ENCODE peak calls at places on chromosomes 4 and X, in nine cellular contexts. One of them, this sample, is unnamed.

GRCh38 chr4:105551968-105552746 is at the start of gene ARHGEF38:
- DNase-seq in adipocyte: peak
- DNase-seq in mesendoderm: peak
- DNase-seq in K562: no peak
- DNase-seq in endodermal cell: peak
- DNase-seq in neural progenitor cell: peak
- DNase-seq in colonic mucosa: peak
- DNase-seq in fibroblast of lung: peak
- DNase-seq in H9: peak
- DNase-seq in this sample: peak

GRCh38 chr4:536351-536972 is 37.5 kb downstream of the PIGG start:
- DNase-seq in endodermal cell: no peak
- DNase-seq in adipocyte: no peak
- DNase-seq in H9: no peak
- DNase-seq in neural progenitor cell: no peak
- DNase-seq in mesendoderm: no peak
- DNase-seq in K562: no peak
- DNase-seq in colonic mucosa: no peak
- DNase-seq in fibroblast of lung: no peak
- DNase-seq in this sample: no peak

GRCh38 chr4:56272946-56273728 is 114.2 kb downstream of the AASDH start:
- DNase-seq in neural progenitor cell: no peak
- DNase-seq in endodermal cell: no peak
- DNase-seq in mesendoderm: no peak
- DNase-seq in H9: no peak
- DNase-seq in K562: no peak
- DNase-seq in colonic mucosa: peak
- DNase-seq in fibroblast of lung: no peak
- DNase-seq in adipocyte: no peak
- DNase-seq in this sample: no peak

GRCh38 chrX:45807572-45808425 is 607.1 kb upstream of the DIPK2B start:
- DNase-seq in adipocyte: peak
- DNase-seq in neural progenitor cell: peak
- DNase-seq in endodermal cell: no peak
- DNase-seq in K562: no peak
- DNase-seq in colonic mucosa: no peak
- DNase-seq in mesendoderm: peak
- DNase-seq in fibroblast of lung: peak
- DNase-seq in H9: no peak
- DNase-seq in this sample: peak

GRCh38 chr4:102503301-102503746 is 2.2 kb downstream of the NFKB1 start:
- DNase-seq in adipocyte: peak
- DNase-seq in K562: no peak
- DNase-seq in colonic mucosa: no peak
- DNase-seq in neural progenitor cell: no peak
- DNase-seq in endodermal cell: no peak
- DNase-seq in H9: no peak
- DNase-seq in fibroblast of lung: no peak
- DNase-seq in mesendoderm: no peak
- DNase-seq in this sample: no peak

GRCh38 chr4:101020956-101021355 is 326.4 kb downstream of the PPP3CA start:
- DNase-seq in adipocyte: peak
- DNase-seq in neural progenitor cell: no peak
- DNase-seq in mesendoderm: peak
- DNase-seq in H9: no peak
- DNase-seq in fibroblast of lung: peak
- DNase-seq in colonic mucosa: no peak
- DNase-seq in endodermal cell: peak
- DNase-seq in K562: no peak
- DNase-seq in this sample: peak

GRCh38 chr4:142567620-142568451 is 278.3 kb downstream of the INPP4B start:
- DNase-seq in endodermal cell: no peak
- DNase-seq in H9: no peak
- DNase-seq in adipocyte: peak
- DNase-seq in neural progenitor cell: peak
- DNase-seq in K562: no peak
- DNase-seq in colonic mucosa: peak
- DNase-seq in fibroblast of lung: peak
- DNase-seq in mesendoderm: no peak
- DNase-seq in this sample: peak

GRCh38 chr4:39883645-39884044 is 94.1 kb downstream of the PDS5A start:
- DNase-seq in H9: no peak
- DNase-seq in mesendoderm: peak
- DNase-seq in neural progenitor cell: no peak
- DNase-seq in colonic mucosa: no peak
- DNase-seq in adipocyte: no peak
- DNase-seq in K562: no peak
- DNase-seq in fibroblast of lung: no peak
- DNase-seq in endodermal cell: no peak
- DNase-seq in this sample: peak

GRCh38 chr4:138263438-138263837 is 21.3 kb upstream of the SLC7A11 start:
- DNase-seq in endodermal cell: no peak
- DNase-seq in colonic mucosa: no peak
- DNase-seq in mesendoderm: no peak
- DNase-seq in K562: no peak
- DNase-seq in neural progenitor cell: no peak
- DNase-seq in H9: no peak
- DNase-seq in fibroblast of lung: peak
- DNase-seq in adipocyte: no peak
- DNase-seq in this sample: peak

GRCh38 chr4:25862411-25863346 is at the start of gene SEL1L3:
- DNase-seq in mesendoderm: no peak
- DNase-seq in H9: peak
- DNase-seq in K562: peak
- DNase-seq in colonic mucosa: peak
- DNase-seq in adipocyte: peak
- DNase-seq in neural progenitor cell: peak
- DNase-seq in endodermal cell: peak
- DNase-seq in fibroblast of lung: no peak
- DNase-seq in this sample: no peak

GRCh38 chrX:69146739-69147138 is 18.5 kb downstream of the PJA1 start:
- DNase-seq in fibroblast of lung: no peak
- DNase-seq in colonic mucosa: no peak
- DNase-seq in endodermal cell: peak
- DNase-seq in adipocyte: no peak
- DNase-seq in H9: no peak
- DNase-seq in neural progenitor cell: no peak
- DNase-seq in mesendoderm: no peak
- DNase-seq in K562: no peak
- DNase-seq in this sample: no peak

GRCh38 chr4:99885687-99886086 is 8.5 kb downstream of the LAMTOR3 start:
- DNase-seq in endodermal cell: no peak
- DNase-seq in neural progenitor cell: no peak
- DNase-seq in fibroblast of lung: no peak
- DNase-seq in adipocyte: no peak
- DNase-seq in K562: no peak
- DNase-seq in H9: no peak
- DNase-seq in mesendoderm: no peak
- DNase-seq in colonic mucosa: no peak
- DNase-seq in this sample: no peak

GRCh38 chr4:99887837-99888236 is 6.4 kb downstream of the LAMTOR3 start:
- DNase-seq in fibroblast of lung: peak
- DNase-seq in H9: no peak
- DNase-seq in mesendoderm: peak
- DNase-seq in endodermal cell: no peak
- DNase-seq in neural progenitor cell: peak
- DNase-seq in adipocyte: peak
- DNase-seq in K562: no peak
- DNase-seq in colonic mucosa: no peak
- DNase-seq in this sample: peak

GRCh38 chr4:99885063-99885664 is 9.1 kb downstream of the LAMTOR3 start:
- DNase-seq in fibroblast of lung: peak
- DNase-seq in endodermal cell: peak
- DNase-seq in colonic mucosa: no peak
- DNase-seq in mesendoderm: peak
- DNase-seq in H9: no peak
- DNase-seq in neural progenitor cell: peak
- DNase-seq in adipocyte: peak
- DNase-seq in K562: peak
- DNase-seq in this sample: peak

DNA sequence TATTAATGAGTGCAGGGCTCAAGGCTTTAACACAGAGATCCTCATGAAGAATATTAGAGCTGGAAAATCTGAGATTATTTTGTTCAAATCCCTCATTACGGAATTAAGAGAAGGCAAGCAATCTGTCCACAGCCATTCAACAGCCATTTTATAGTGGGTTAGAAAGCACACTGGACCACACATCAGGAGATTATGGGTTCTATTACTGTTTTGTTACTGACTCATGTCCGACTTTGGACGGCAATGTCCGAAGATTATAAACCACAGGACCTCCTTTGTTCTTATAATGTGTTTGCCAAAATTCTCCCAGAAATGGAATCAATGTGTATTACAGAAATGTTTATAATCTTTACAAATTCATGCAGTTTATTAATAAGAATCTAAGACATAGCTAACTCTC is 8.1 kb downstream of the LAMTOR3 start:
- DNase-seq in endodermal cell: no peak
- DNase-seq in K562: no peak
- DNase-seq in colonic mucosa: no peak
- DNase-seq in fibroblast of lung: peak
- DNase-seq in mesendoderm: no peak
- DNase-seq in H9: no peak
- DNase-seq in neural progenitor cell: no peak
- DNase-seq in adipocyte: no peak
- DNase-seq in this sample: peak
- H3K9ac ChIP-seq in endodermal cell: no peak
- H3K9ac ChIP-seq in K562: no peak
- H3K9ac ChIP-seq in colonic mucosa: no peak
- H3K9ac ChIP-seq in fibroblast of lung: no peak
- H3K9ac ChIP-seq in mesendoderm: no peak
- H3K9ac ChIP-seq in H9: no peak
- H3K9ac ChIP-seq in neural progenitor cell: no peak
- H3K9ac ChIP-seq in adipocyte: no peak
- H3K9ac ChIP-seq in this sample: no peak

DNA sequence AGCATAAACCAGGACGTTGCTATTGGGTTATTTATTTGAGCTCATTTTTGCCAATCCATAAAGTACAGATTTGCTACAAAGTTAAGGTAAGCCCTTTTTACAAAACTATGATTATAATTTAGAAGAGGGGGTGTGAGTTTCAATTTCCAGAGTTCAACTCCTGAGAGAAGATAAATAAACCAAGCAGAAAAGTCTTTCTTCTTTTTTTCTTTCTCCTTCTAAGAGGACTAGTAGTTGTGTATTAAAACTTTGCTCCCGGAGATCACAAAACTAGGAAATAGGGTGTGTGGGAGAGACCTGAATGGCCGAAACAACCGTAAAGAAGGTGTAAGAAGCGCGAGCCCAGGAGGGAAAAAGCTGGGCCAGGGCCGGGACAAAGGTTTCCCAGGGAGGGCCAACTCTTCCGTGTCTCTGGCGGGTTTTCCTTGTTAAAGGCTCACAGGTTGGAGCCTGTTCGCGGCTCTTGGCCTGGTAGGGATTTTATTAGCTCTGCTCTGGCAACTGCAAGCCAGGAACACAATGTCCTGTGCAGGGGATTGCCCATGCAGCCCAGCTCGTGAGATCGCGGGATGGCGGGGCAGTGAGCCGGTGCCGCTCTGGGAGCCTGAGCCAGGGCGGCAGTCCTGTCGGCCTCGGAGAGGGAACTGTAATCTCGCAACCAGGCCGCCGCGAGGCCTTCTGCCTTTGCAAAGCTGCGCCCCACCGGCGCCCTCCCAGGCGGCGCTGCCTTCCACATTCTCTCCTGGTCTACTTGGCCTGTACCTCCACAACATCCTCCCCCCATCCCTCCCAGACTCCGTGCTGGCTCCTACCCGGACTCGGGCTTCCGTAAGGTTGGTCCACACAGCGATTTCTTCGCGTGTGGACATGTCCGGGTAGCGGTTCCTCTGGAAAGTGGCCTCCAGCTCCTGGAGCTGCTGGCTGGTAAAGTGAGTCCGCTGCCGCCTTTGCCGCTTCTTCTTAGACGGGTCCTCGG is 2.2 kb downstream of the PITX2 start:
- DNase-seq in neural progenitor cell: peak
- DNase-seq in H9: peak
- DNase-seq in fibroblast of lung: no peak
- DNase-seq in K562: no peak
- DNase-seq in adipocyte: no peak
- DNase-seq in endodermal cell: peak
- DNase-seq in mesendoderm: peak
- DNase-seq in colonic mucosa: peak
- DNase-seq in this sample: peak
- H3K9ac ChIP-seq in neural progenitor cell: no peak
- H3K9ac ChIP-seq in H9: no peak
- H3K9ac ChIP-seq in fibroblast of lung: no peak
- H3K9ac ChIP-seq in K562: no peak
- H3K9ac ChIP-seq in adipocyte: no peak
- H3K9ac ChIP-seq in endodermal cell: peak
- H3K9ac ChIP-seq in mesendoderm: peak
- H3K9ac ChIP-seq in colonic mucosa: peak
- H3K9ac ChIP-seq in this sample: no peak

GRCh38 chr4:128517096-128517738 is 229.6 kb upstream of the PGRMC2 start:
- DNase-seq in H9: no peak
- DNase-seq in adipocyte: peak
- DNase-seq in K562: no peak
- DNase-seq in colonic mucosa: no peak
- DNase-seq in neural progenitor cell: no peak
- DNase-seq in fibroblast of lung: peak
- DNase-seq in mesendoderm: no peak
- DNase-seq in endodermal cell: no peak
- DNase-seq in this sample: no peak
- H3K9ac ChIP-seq in H9: no peak
- H3K9ac ChIP-seq in adipocyte: peak
- H3K9ac ChIP-seq in K562: peak
- H3K9ac ChIP-seq in colonic mucosa: no peak
- H3K9ac ChIP-seq in neural progenitor cell: no peak
- H3K9ac ChIP-seq in fibroblast of lung: peak
- H3K9ac ChIP-seq in mesendoderm: no peak
- H3K9ac ChIP-seq in endodermal cell: no peak
- H3K9ac ChIP-seq in this sample: peak

GRCh38 chrX:55007633-55008032 is 7.5 kb downstream of the APEX2 start:
- DNase-seq in colonic mucosa: peak
- DNase-seq in K562: no peak
- DNase-seq in adipocyte: peak
- DNase-seq in endodermal cell: no peak
- DNase-seq in H9: no peak
- DNase-seq in neural progenitor cell: no peak
- DNase-seq in fibroblast of lung: peak
- DNase-seq in mesendoderm: no peak
- DNase-seq in this sample: peak
- H3K9ac ChIP-seq in colonic mucosa: peak
- H3K9ac ChIP-seq in K562: no peak
- H3K9ac ChIP-seq in adipocyte: no peak
- H3K9ac ChIP-seq in endodermal cell: no peak
- H3K9ac ChIP-seq in H9: no peak
- H3K9ac ChIP-seq in neural progenitor cell: no peak
- H3K9ac ChIP-seq in fibroblast of lung: no peak
- H3K9ac ChIP-seq in mesendoderm: no peak
- H3K9ac ChIP-seq in this sample: no peak

GRCh38 chr4:113052379-113052951 is 3.0 kb downstream of the ANK2 start:
- DNase-seq in adipocyte: peak
- DNase-seq in fibroblast of lung: peak
- DNase-seq in neural progenitor cell: no peak
- DNase-seq in K562: no peak
- DNase-seq in H9: no peak
- DNase-seq in endodermal cell: no peak
- DNase-seq in mesendoderm: no peak
- DNase-seq in colonic mucosa: no peak
- DNase-seq in this sample: peak
- H3K9ac ChIP-seq in adipocyte: no peak
- H3K9ac ChIP-seq in fibroblast of lung: no peak
- H3K9ac ChIP-seq in neural progenitor cell: no peak
- H3K9ac ChIP-seq in K562: no peak
- H3K9ac ChIP-seq in H9: no peak
- H3K9ac ChIP-seq in endodermal cell: no peak
- H3K9ac ChIP-seq in mesendoderm: no peak
- H3K9ac ChIP-seq in colonic mucosa: no peak
- H3K9ac ChIP-seq in this sample: no peak

GRCh38 chrX:130840345-130840744 is 62.7 kb downstream of the ENOX2 start:
- DNase-seq in neural progenitor cell: no peak
- DNase-seq in H9: no peak
- DNase-seq in endodermal cell: no peak
- DNase-seq in adipocyte: no peak
- DNase-seq in K562: no peak
- DNase-seq in colonic mucosa: no peak
- DNase-seq in mesendoderm: no peak
- DNase-seq in fibroblast of lung: no peak
- DNase-seq in this sample: no peak
- H3K9ac ChIP-seq in neural progenitor cell: no peak
- H3K9ac ChIP-seq in H9: no peak
- H3K9ac ChIP-seq in endodermal cell: no peak
- H3K9ac ChIP-seq in adipocyte: no peak
- H3K9ac ChIP-seq in K562: no peak
- H3K9ac ChIP-seq in colonic mucosa: no peak
- H3K9ac ChIP-seq in mesendoderm: no peak
- H3K9ac ChIP-seq in fibroblast of lung: no peak
- H3K9ac ChIP-seq in this sample: no peak